ENCODE peak calls at places on chromosome 19, in five cellular contexts. V is D721Med, Z is left lung, K is progenitor cell of endocrine pancreas, R is dorsolateral prefrontal cortex. C is an unnamed sample.

GRCh38 chr19:8487137-8487851 is 15.1 kb downstream of the PRAM1 start:
- DNase-seq in V (no peak), Z (peak), K (no peak), R (no peak), C (no peak)

GRCh38 chr19:7904074-7905020 is 670 bp downstream of the MAP2K7 start:
- DNase-seq in V (no peak), Z (peak), K (no peak), R (no peak), C (no peak)

GRCh38 chr19:31825134-31826094 is 476.2 kb upstream of the TSHZ3 start:
- DNase-seq in V (no peak), Z (no peak), K (no peak), R (no peak), C (no peak)

GRCh38 chr19:29961311-29961710 is 19.3 kb downstream of the URI1 start:
- DNase-seq in V (no peak), Z (no peak), K (no peak), R (no peak), C (no peak)

GRCh38 chr19:6076291-6076665 is 34.0 kb downstream of the RFX2 start:
- DNase-seq in V (no peak), Z (no peak), K (no peak), R (no peak), C (no peak)

GRCh38 chr19:3576696-3577443 is 4.1 kb downstream of the HMG20B start:
- DNase-seq in V (no peak), Z (no peak), K (no peak), R (peak), C (no peak)

GRCh38 chr19:28037186-28037585 is 1175.8 kb downstream of the UQCRFS1 start:
- DNase-seq in V (no peak), Z (no peak), K (no peak), R (no peak), C (no peak)

GRCh38 chr19:32998722-32999121 is 26.7 kb downstream of the FAAP24 start:
- DNase-seq in V (no peak), Z (no peak), K (no peak), R (no peak), C (no peak)

GRCh38 chr19:8161135-8161646 is 11.8 kb upstream of the FBN3 start:
- DNase-seq in V (no peak), Z (no peak), K (no peak), R (no peak), C (no peak)

GRCh38 chr19:52369463-52370340 is at the start of gene ZNF880:
- DNase-seq in V (peak), Z (peak), K (no peak), R (peak), C (peak)

GRCh38 chr19:1622007-1622406 is 16.7 kb upstream of the UQCR11 start:
- DNase-seq in V (no peak), Z (no peak), K (no peak), R (no peak), C (no peak)

GRCh38 chr19:35008891-35009341 is 8.8 kb downstream of the GRAMD1A start:
- DNase-seq in V (no peak), Z (no peak), K (no peak), R (no peak), C (no peak)

GRCh38 chr19:1068111-1069001 is 1.4 kb downstream of the ARHGAP45 start:
- DNase-seq in V (no peak), Z (peak), K (no peak), R (no peak), C (no peak)

GRCh38 chr19:48190288-48191284 is 20.1 kb downstream of the ZSWIM9 start:
- DNase-seq in V (no peak), Z (no peak), K (peak), R (peak), C (no peak)

GRCh38 chr19:45499196-45500180 is 1.2 kb downstream of the PPM1N start:
- DNase-seq in V (peak), Z (no peak), K (no peak), R (no peak), C (no peak)

GRCh38 chr19:37217533-37217854 is 520 bp upstream of the ZNF383 start:
- DNase-seq in V (no peak), Z (no peak), K (no peak), R (no peak), C (no peak)

GRCh38 chr19:55251296-55252081 is 7.3 kb downstream of the PPP6R1 start:
- DNase-seq in V (no peak), Z (no peak), K (no peak), R (no peak), C (peak)

GRCh38 chr19:13892885-13893284 is 13.0 kb downstream of the BRME1 start:
- DNase-seq in V (no peak), Z (no peak), K (no peak), R (no peak), C (no peak)

GRCh38 chr19:28737021-28737525 is 475.9 kb downstream of the UQCRFS1 start:
- DNase-seq in V (no peak), Z (no peak), K (no peak), R (no peak), C (no peak)

DNA sequence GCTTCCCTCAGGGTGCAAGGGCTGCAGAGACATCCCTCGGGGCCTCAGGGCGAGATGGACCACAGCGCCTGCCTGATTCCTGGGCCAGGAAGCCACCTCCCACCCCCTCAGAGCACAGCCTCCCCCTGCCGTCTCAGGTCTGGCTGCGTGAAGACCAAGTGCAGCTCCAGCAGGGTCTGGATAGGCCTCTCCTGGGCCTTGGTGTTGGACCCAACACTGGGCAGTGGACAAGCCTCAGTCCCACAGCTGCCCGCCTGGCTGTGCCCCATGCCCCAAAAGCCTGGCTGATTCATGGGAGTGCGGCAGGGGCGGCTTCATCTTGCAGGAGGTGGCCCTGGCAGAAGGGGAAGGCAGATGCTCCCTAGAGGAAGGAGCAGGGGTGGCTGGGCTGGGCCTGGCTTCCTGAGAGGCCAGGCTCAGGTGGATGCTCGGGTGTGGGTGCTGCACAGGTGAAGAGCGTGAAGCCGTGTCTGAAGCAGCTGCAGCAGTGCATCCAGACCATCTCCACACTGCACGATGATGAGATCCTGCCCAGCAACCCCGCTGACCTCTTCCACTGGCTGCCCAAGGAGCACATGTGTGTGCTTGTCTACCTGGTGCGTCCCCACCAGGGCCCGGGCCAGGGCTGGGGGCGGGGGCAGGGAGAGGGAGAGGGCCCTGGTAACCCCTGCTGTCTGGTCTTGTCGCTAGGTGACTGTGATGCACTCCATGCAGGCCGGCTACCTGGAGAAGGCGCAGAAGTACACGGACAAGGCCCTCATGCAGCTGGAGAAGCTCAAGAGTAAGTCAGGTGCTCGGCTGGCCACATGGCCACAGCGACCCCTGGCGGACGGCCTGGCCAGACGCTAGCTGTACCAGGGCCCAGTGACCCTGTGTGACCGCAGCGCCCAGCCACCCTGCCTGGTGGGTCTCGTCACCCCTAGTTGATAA is 21.7 kb downstream of the MAU2 start:
- DNase-seq in V (peak), Z (peak), K (peak), R (peak), C (no peak)
- TF ChIP-seq CTCF in V (peak), Z (peak), K (peak), R (peak), C (no peak)

DNA sequence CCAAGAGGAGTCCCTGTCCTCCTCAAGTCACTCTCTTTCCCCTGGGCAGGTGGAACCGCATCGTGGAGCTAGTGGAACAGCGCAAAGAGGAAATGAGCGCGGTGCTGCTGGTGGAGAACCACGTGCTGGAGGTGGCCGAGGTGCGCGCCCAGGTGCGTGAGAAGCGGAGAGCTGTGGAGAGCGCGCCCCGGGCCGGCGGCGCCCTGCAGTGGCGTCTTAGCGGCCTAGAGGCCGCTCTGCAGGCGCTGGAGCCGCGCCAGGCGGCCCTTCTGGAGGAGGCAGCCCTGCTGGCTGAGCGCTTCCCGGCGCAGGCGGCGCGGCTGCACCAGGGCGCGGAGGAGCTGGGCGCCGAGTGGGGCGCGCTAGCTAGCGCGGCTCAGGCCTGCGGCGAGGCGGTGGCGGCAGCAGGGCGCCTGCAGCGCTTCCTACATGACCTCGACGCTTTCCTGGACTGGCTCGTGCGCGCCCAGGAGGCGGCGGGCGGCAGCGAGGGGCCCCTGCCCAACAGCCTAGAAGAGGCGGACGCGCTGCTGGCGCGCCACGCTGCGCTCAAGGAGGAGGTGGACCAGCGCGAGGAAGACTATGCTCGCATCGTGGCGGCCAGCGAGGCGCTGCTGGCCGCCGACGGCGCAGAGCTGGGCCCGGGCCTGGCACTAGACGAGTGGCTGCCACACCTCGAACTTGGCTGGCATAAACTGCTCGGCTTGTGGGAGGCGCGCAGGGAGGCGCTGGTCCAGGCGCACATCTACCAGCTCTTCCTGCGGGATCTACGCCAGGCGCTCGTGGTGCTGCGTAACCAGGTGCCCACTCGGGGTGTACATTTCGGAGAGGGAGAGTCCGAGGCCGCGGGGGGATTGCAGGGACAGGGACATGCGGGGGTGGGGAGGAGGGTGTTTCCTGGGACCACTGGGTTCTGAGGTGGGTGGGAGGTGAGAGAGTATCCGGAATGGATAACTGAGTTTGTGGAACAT is 52.8 kb downstream of the SPTBN4 start:
- DNase-seq in V (no peak), Z (no peak), K (no peak), R (no peak), C (no peak)
- TF ChIP-seq CTCF in V (no peak), Z (no peak), K (peak), R (no peak), C (no peak)

GRCh38 chr19:18438331-18439024 is 545 bp upstream of the ISYNA1 start:
- DNase-seq in V (no peak), Z (no peak), K (no peak), R (no peak), C (no peak)

GRCh38 chr19:18435848-18436631 is 1.9 kb downstream of the ISYNA1 start:
- DNase-seq in V (no peak), Z (no peak), K (no peak), R (no peak), C (no peak)

GRCh38 chr19:18435185-18435841 is 2.6 kb downstream of the ISYNA1 start:
- DNase-seq in V (no peak), Z (no peak), K (no peak), R (no peak), C (no peak)

GRCh38 chr19:18437481-18438330 is at the start of gene ISYNA1:
- DNase-seq in V (peak), Z (no peak), K (no peak), R (no peak), C (no peak)

GRCh38 chr19:18436651-18437478 is 1.1 kb downstream of the ISYNA1 start:
- DNase-seq in V (peak), Z (peak), K (peak), R (no peak), C (peak)
- TF ChIP-seq CTCF in V (no peak), Z (no peak), K (peak), R (no peak), C (no peak)

DNA sequence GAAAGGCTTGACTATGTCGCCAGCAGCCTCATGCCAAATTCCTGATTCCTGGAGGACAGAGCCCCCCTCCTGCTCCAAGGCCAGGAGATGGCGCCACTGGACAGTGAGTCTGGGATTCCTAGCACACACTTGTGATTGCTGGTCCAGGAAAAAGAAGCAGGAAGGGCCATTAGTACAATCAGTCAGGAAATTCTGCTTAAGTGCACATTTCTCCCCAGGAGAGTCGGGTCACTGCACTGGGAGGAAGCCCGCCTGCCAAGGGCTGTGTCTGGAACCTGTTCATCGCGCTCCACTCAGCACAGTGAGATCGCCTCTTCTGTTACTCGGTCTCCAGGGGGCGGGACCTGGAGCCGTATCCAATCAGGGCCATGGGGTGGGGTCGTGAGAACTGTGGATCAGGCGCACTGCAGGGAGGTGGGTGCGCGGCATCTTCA is 65.1 kb downstream of the ZNF823 start:
- DNase-seq in V (peak), Z (peak), K (peak), R (peak), C (no peak)
- TF ChIP-seq CTCF in V (peak), Z (peak), K (peak), R (peak), C (no peak)

DNA sequence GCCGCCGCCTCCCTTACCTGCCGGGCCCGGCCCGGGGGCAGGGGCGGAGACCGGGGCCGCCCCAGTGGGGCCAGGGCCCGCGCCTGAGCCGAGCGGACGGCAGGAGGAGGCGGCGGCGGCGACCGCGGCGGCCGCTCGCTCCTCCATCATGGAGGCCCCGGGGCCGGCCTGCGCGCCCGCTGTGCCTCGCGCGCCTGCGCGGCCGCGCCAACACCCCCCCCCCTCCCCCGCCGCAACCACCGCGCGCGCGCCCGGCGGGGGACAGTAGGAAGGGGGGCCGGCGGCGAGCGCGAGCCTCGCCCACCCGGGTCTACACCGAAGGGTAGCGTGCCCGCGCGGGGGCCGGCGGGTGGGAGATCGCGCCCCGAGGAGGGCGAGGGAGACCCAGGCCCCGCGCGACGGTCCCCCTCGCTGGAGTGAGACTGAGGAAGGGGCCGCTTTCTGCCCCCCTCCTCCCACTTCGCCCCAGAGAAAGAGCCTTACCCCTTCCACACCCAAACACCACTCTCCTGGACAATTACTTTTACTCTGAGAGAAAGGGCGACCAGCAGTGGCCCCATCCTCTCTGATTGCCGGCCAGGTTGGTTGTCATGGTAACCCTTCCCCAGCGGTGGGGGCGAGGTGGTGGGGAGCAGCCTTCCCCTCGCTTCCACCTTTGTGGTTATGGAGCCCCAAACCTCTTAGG is at the start of gene STRN4:
- DNase-seq in V (peak), Z (no peak), K (peak), R (no peak), C (peak)
- TF ChIP-seq CTCF in V (no peak), Z (no peak), K (no peak), R (no peak), C (no peak)

DNA sequence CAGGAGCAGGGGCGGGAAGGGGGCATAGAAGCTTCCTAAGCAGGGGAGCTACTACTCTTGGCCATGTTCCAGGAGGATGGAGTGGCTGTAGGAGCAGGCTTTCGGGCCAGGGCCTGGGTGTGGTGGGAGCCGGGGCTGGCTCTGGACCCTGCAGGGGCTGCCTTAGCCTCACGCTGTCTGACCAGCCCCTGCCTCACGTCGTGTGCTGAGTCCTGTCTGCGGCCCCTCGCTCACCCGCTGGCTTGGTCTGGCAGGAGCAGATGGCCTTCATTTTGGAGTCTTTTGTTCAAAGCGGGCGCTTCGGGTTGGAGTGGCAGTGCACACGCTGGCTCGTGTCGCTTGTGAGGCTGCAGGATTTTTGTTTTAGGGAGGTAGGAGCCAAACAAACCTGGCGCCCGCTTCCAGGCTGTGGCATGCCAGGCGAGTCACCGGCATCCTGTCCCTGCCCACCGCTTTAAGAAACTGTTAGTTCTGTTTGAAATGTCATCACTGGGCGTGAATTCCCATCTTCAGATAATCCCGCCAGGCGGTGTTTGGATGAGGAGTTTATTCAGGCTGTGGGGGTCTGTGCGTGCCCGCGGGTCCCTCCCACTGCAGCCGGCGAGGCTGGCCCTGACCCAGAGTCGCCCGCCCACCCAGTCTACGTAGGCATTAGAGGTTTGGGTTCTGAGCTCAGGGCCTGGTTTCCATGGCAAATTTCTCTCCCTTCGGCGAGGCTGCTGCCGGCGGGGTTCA is 89.7 kb downstream of the KDM4B start:
- DNase-seq in V (no peak), Z (no peak), K (no peak), R (no peak), C (no peak)
- TF ChIP-seq CTCF in V (no peak), Z (no peak), K (no peak), R (no peak), C (no peak)

GRCh38 chr19:58475714-58476497 is at the start of gene ZNF446:
- DNase-seq in V (peak), Z (peak), K (peak), R (peak), C (peak)
- TF ChIP-seq CTCF in V (no peak), Z (peak), K (no peak), R (peak), C (no peak)